ENCODE peak calls at places on chromosome 21, in nine cellular contexts. L is fibroblast of pulmonary artery, T is body of pancreas, A is K562, E is kidney epithelial cell, O is fibroblast of the aortic adventitia, S is AG10803, V is spleen, R is endothelial cell of umbilical vein. Z is an unnamed sample.
A peak's percentile ranks its signal among the peaks of the same experiment; 100 is the strongest.

GRCh38 chr21:46122241-46122671 is 24.3 kb downstream of the COL6A2 start:
- DNase-seq in L (peak; percentile 77), S (peak; percentile 74), T (peak; percentile 5), R (no peak), A (no peak), E (no peak), O (peak; percentile 70), V (peak; percentile 52), Z (no peak)

GRCh38 chr21:45818904-45819285 is 162.7 kb upstream of the COL6A1 start:
- DNase-seq in R (no peak), E (peak; percentile 43), S (peak; percentile 74), O (peak; percentile 60), L (peak; percentile 57), T (no peak), V (no peak), A (no peak), Z (peak; percentile 61)

GRCh38 chr21:45926281-45926680 is 55.3 kb upstream of the COL6A1 start:
- DNase-seq in R (no peak), O (peak; percentile 16), L (no peak), E (no peak), S (peak; percentile 21), A (no peak), T (no peak), V (no peak), Z (no peak)

GRCh38 chr21:18248171-18248570 is 3.5 kb downstream of the CHODL start:
- DNase-seq in E (no peak), A (no peak), S (no peak), O (no peak), R (no peak), L (no peak), T (no peak), V (no peak), Z (no peak)

GRCh38 chr21:44766014-44766817 is 35.4 kb downstream of the UBE2G2 start:
- DNase-seq in E (no peak), A (no peak), S (no peak), R (no peak), T (no peak), O (no peak), V (no peak), L (no peak), Z (no peak)

GRCh38 chr21:39611547-39612190 is 1.1 kb upstream of the B3GALT5 start:
- DNase-seq in A (no peak), E (no peak), R (no peak), O (no peak), S (peak; percentile 5), L (no peak), T (no peak), V (no peak), Z (no peak)

GRCh38 chr21:46065215-46065992 is 32.5 kb upstream of the COL6A2 start:
- DNase-seq in S (peak; percentile 86), R (no peak), L (peak; percentile 66), O (peak; percentile 79), T (no peak), E (no peak), A (no peak), V (no peak), Z (no peak)

GRCh38 chr21:28554660-28555475 is 437.8 kb downstream of the LTN1 start:
- DNase-seq in S (peak; percentile 58), R (no peak), L (peak; percentile 24), A (no peak), V (no peak), E (no peak), O (no peak), T (no peak), Z (no peak)

GRCh38 chr21:35044770-35045538 is 4.1 kb downstream of the RUNX1 start:
- DNase-seq in O (no peak), T (no peak), V (no peak), S (no peak), E (no peak), R (no peak), A (no peak), L (no peak), Z (no peak)

GRCh38 chr21:31612889-31613785 is 46.4 kb upstream of the SOD1 start:
- DNase-seq in L (no peak), A (no peak), O (peak; percentile 2), E (no peak), R (no peak), V (no peak), S (peak; percentile 2), T (no peak), Z (no peak)

GRCh38 chr21:31334648-31335121 is 9.4 kb downstream of the TIAM1 start:
- DNase-seq in S (no peak), A (no peak), O (no peak), V (no peak), T (no peak), L (no peak), E (no peak), R (no peak), Z (no peak)

GRCh38 chr21:39911792-39912191 is 44.6 kb downstream of the PCP4 start:
- DNase-seq in R (no peak), O (no peak), T (no peak), E (no peak), A (no peak), L (no peak), V (no peak), S (no peak), Z (no peak)

GRCh38 chr21:31236528-31236927 is 107.5 kb downstream of the TIAM1 start:
- DNase-seq in A (no peak), V (no peak), R (no peak), S (no peak), E (no peak), O (no peak), T (no peak), L (no peak), Z (no peak)

GRCh38 chr21:45093064-45093532 is 18.7 kb downstream of the ADARB1 start:
- DNase-seq in T (peak; percentile 29), S (no peak), L (no peak), R (peak; percentile 59), A (no peak), O (no peak), E (no peak), V (peak; percentile 79), Z (no peak)

GRCh38 chr21:18772404-18772803 is 368.8 kb upstream of the TMPRSS15 start:
- DNase-seq in R (peak; percentile 31), E (peak; percentile 31), S (no peak), A (no peak), O (no peak), L (no peak), V (no peak), T (no peak), Z (no peak)

GRCh38 chr21:35382696-35383095 is 333.6 kb upstream of the RUNX1 start:
- DNase-seq in O (no peak), T (no peak), E (no peak), S (no peak), L (peak; percentile 35), V (no peak), R (no peak), A (no peak), Z (no peak)

GRCh38 chr21:41290106-41290799 is 26.3 kb upstream of the FAM3B start:
- DNase-seq in V (no peak), E (no peak), T (no peak), S (no peak), R (no peak), O (no peak), L (no peak), A (no peak), Z (no peak)
- H3K4me3 ChIP-seq in V (no peak overlapping the region), E (no peak overlapping the region), T (no peak overlapping the region), S (peak overlapping the region; percentile 36), R (no peak overlapping the region), O (no peak overlapping the region), L (no peak overlapping the region), A (no peak overlapping the region), Z (no peak overlapping the region)

GRCh38 chr21:26179501-26179900 is 8.9 kb upstream of the APP start:
- DNase-seq in A (no peak), S (peak; percentile 65), E (no peak), T (no peak), V (no peak), O (no peak), L (no peak), R (no peak), Z (no peak)

GRCh38 chr21:26177187-26177586 is 6.6 kb upstream of the APP start:
- DNase-seq in R (no peak), E (no peak), T (no peak), O (peak; percentile 60), L (no peak), A (no peak), V (no peak), S (peak; percentile 66), Z (no peak)

DNA sequence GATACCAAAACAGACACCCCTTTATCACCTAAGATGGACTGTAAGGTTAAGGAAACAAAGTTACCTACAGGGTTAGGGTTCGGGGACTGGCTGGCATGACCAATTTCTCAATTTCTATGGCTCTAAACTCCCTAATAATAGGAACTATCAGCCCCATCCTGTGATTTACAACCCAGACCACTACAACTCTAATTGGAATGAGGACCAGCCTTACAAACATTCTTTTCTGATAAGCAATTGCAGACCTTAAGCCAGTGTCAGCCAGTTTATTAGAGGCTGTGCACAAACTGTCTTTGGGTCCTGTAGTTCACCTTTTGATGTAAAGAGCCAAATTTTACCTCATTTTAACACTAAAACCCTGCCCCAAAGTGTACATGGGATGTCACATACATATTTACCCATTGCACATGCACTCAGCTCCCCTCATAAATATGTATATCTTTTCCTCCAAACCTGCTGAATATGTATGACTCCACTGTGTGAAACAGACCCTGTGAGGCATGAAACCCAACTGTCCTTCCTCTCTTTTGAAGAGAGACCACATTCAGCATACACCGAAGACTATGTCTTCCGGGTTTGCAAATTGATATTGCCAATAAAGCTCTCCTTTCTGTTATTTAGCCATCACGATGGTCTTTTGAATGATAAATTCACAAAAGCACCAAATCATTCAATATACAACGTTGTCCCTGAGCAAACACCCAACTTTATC is 7.3 kb upstream of the APP start:
- DNase-seq in S (peak; percentile 51), E (no peak), R (no peak), L (no peak), A (no peak), T (no peak), O (no peak), V (no peak), Z (no peak)
- TF ChIP-seq CTCF in S (no peak), E (no peak), R (no peak), L (no peak), A (no peak), T (no peak), O (no peak), V (no peak), Z (no peak)

DNA sequence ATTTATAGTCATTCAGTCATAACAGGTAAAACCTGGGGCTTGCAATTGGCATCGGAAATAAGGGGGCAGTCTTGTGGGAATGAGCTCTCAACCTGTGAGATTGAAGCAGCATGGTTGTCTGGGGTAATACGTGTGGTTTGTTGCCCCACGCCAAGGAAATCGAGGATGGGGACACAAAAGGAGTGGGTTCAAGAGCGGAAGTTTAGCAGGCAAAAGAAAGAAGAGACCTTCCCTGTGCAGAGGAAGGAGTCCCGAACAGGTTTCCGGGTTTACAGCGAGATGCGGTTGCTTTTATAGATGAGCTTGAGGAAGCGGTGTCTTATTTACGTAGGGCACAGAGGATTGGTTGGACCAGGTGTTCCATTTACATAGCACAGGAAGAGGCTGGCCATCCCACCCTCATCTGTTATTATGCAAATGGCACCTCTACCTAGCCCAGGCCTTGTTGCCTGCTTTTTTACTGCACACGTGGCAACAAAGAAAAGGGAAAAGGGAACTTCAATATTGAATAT is 37.3 kb downstream of the IFNAR1 start:
- DNase-seq in S (no peak), L (no peak), R (no peak), A (peak; percentile 59), T (peak; percentile 18), O (no peak), V (peak; percentile 82), E (no peak), Z (no peak)
- H3K4me3 ChIP-seq in S (no peak overlapping the region), L (no peak overlapping the region), R (no peak overlapping the region), A (peak overlapping the region; percentile 23), T (no peak overlapping the region), O (no peak overlapping the region), V (no peak overlapping the region), E (no peak overlapping the region), Z (no peak overlapping the region)

GRCh38 chr21:42234464-42235241 is 15.7 kb downstream of the ABCG1 start:
- DNase-seq in A (peak; percentile 67), O (peak; percentile 17), E (no peak), T (peak; percentile 64), L (peak; percentile 45), S (no peak), R (peak; percentile 52), V (peak; percentile 96), Z (no peak)
- TF ChIP-seq CTCF in A (no peak), O (no peak), E (no peak), T (peak; percentile 7), L (no peak), S (no peak), R (no peak), V (no peak), Z (no peak)

Z was measured in HFF-Myc.